ENCODE peak calls at places on chromosomes 13 and 19, in eight cellular contexts. B is erythroblast; M is fibroblast of pulmonary artery; U is astrocyte of the spinal cord; L is activated CD4-positive, alpha-beta T cell treated with anti-CD3 and anti-CD28 coated beads, Interleukin-2, amount 50 U/mL, for 24 hours; H is lower leg skin; V is effector memory CD4-positive, alpha-beta T cell; S is activated naive CD8-positive, alpha-beta T cell treated with anti-CD3 and anti-CD28 coated beads, Interleukin-2, amount 10 ng/mL, durations not matched to agents 7 days and 5 days. P is an unnamed sample.
A peak's percentile ranks its signal among the peaks of the same experiment; 100 is the strongest.

GRCh38 chr19:41696402-41697197 is 8.5 kb upstream of the CEACAM7 start:
- DNase-seq in B (no peak), V (no peak), M (peak; percentile 3), U (no peak), H (peak; percentile 69), L (no peak), S (peak; percentile 32), P (no peak)

GRCh38 chr13:113205428-113205931 is 3.0 kb downstream of the PCID2 start:
- DNase-seq in B (peak; percentile 69), H (no peak), S (no peak), M (peak; percentile 53), L (no peak), U (peak; percentile 56), V (no peak), P (no peak)

GRCh38 chr19:55700813-55701212 is 25.8 kb downstream of the EPN1 start:
- DNase-seq in S (peak; percentile 23), M (no peak), B (no peak), U (no peak), V (no peak), H (peak; percentile 49), L (no peak), P (no peak)

GRCh38 chr19:38263696-38264485 is 482 bp upstream of the SPINT2 start:
- DNase-seq in M (peak; percentile 53), B (peak; percentile 83), H (peak; percentile 91), S (peak; percentile 88), U (peak; percentile 41), V (no peak), L (no peak), P (peak; percentile 62)

GRCh38 chr19:56312337-56312736 is 2.3 kb downstream of the ZSCAN5A start:
- DNase-seq in U (no peak), H (no peak), S (no peak), V (no peak), L (no peak), M (no peak), B (no peak), P (no peak)

GRCh38 chr19:36169084-36169760 is 17.0 kb upstream of the COX7A1 start:
- DNase-seq in V (no peak), U (no peak), M (no peak), H (no peak), B (no peak), S (no peak), L (no peak), P (no peak)

GRCh38 chr19:18650468-18651001 is 13.7 kb downstream of the KLHL26 start:
- DNase-seq in M (peak; percentile 69), S (no peak), B (no peak), U (peak; percentile 75), H (peak; percentile 97), V (no peak), L (no peak), P (no peak)

GRCh38 chr19:17807731-17808316 is 12.9 kb downstream of the B3GNT3 start:
- DNase-seq in S (peak; percentile 47), U (no peak), B (no peak), H (no peak), V (no peak), M (no peak), L (no peak), P (no peak)

GRCh38 chr13:110855363-110855762 is 59.5 kb downstream of the ANKRD10 start:
- DNase-seq in L (no peak), H (no peak), V (no peak), B (no peak), S (no peak), U (no peak), M (no peak), P (no peak)

GRCh38 chr13:73000027-73000674 is 58.7 kb upstream of the KLF5 start:
- DNase-seq in V (no peak), M (peak; percentile 54), L (no peak), B (no peak), U (peak; percentile 55), S (no peak), H (no peak), P (no peak)

GRCh38 chr13:28792992-28793391 is 27.1 kb upstream of the MTUS2 start:
- DNase-seq in M (peak; percentile 76), L (no peak), B (no peak), S (no peak), H (no peak), V (no peak), U (peak; percentile 65), P (no peak)

GRCh38 chr19:3479819-3480215 is 508 bp downstream of the SMIM24 start:
- DNase-seq in L (no peak), S (no peak), U (no peak), V (peak; percentile 34), B (peak; percentile 64), H (no peak), M (no peak), P (peak; percentile 32)

GRCh38 chr19:41296323-41296935 is 13.5 kb upstream of the CCDC97 start:
- DNase-seq in M (no peak), U (no peak), S (no peak), H (no peak), B (no peak), L (no peak), V (no peak), P (no peak)

GRCh38 chr19:14118165-14119051 is 846 bp upstream of the PRKACA start:
- DNase-seq in U (peak; percentile 64), H (peak; percentile 98), S (peak; percentile 42), M (peak; percentile 79), V (peak; percentile 35), L (no peak), B (peak; percentile 50), P (peak; percentile 35)

GRCh38 chr13:90947976-90948375 is 399.5 kb upstream of the MIR17HG start:
- DNase-seq in B (no peak), V (no peak), H (no peak), S (no peak), U (no peak), M (no peak), L (no peak), P (no peak)

GRCh38 chr19:42064432-42064831 is 5.6 kb downstream of the GRIK5 start:
- DNase-seq in H (no peak), U (no peak), B (no peak), L (no peak), V (no peak), M (no peak), S (no peak), P (no peak)

GRCh38 chr19:6495947-6496346 is 6.2 kb downstream of the TUBB4A start:
- DNase-seq in M (no peak), L (no peak), U (no peak), H (no peak), S (no peak), B (no peak), V (no peak), P (no peak)

GRCh38 chr19:37361994-37362393 is 8.9 kb upstream of the ZNF527 start:
- DNase-seq in M (peak; percentile 42), H (no peak), L (no peak), U (peak; percentile 51), S (no peak), V (no peak), B (no peak), P (no peak)

GRCh38 chr13:38417727-38418126 is 68.1 kb downstream of the UFM1 start:
- DNase-seq in U (no peak), M (peak; percentile 28), H (no peak), S (no peak), V (no peak), B (peak; percentile 6), L (no peak), P (no peak)

GRCh38 chr19:39038098-39038497 is 5.7 kb upstream of the FBXO27 start:
- DNase-seq in S (no peak), H (no peak), U (peak; percentile 19), V (no peak), M (peak; percentile 47), L (no peak), B (no peak), P (no peak)

GRCh38 chr13:50800091-50800739 is 43.3 kb downstream of the DLEU7 start:
- DNase-seq in B (no peak), V (no peak), H (no peak), S (no peak), U (peak; percentile 13), M (no peak), L (no peak), P (no peak)

P was measured in T follicular helper cell.